ENCODE peak calls at places on chromosomes 1 and 21, in seven cellular contexts. H is left ventricle myocardium inferior, R is upper lobe of right lung, T is uterus, K is fibroblast of lung, Q is tibial artery, D is H9. P is an unnamed sample. For H3K4me1, the result is how much of the 10 kb centered on the place peaks cover.

GRCh38 chr1:39981957-39982356 is 27.0 kb downstream of the MFSD2A start:
- DNase-seq in Q (no peak), T (no peak), R (peak), H (no peak), D (peak), K (peak), P (no peak)

GRCh38 chr1:154352245-154352580 is 26.9 kb downstream of the ATP8B2 start:
- DNase-seq in D (no peak), R (no peak), Q (no peak), T (no peak), H (no peak), K (no peak), P (peak)

GRCh38 chr1:199272690-199273089 is 633.9 kb downstream of the PTPRC start:
- DNase-seq in H (no peak), T (no peak), K (peak), Q (no peak), D (peak), R (peak), P (peak)

GRCh38 chr1:30339866-30340265 is 383.5 kb downstream of the MATN1 start:
- DNase-seq in H (no peak), D (no peak), T (no peak), Q (no peak), K (no peak), R (no peak), P (no peak)

GRCh38 chr1:202806845-202807366 is 1.3 kb downstream of the KDM5B start:
- DNase-seq in T (peak), H (peak), R (peak), Q (no peak), D (no peak), K (peak), P (peak)

GRCh38 chr1:153122831-153123421 is 9.6 kb upstream of the SPRR2F start:
- DNase-seq in R (no peak), K (no peak), H (no peak), T (no peak), Q (no peak), D (peak), P (peak)

GRCh38 chr1:230869499-230869898 is 1.2 kb upstream of the C1orf198 start:
- DNase-seq in D (no peak), K (peak), Q (no peak), H (no peak), R (no peak), T (no peak), P (no peak)

GRCh38 chr1:153770812-153771211 is 4.4 kb upstream of the SLC27A3 start:
- DNase-seq in R (no peak), T (no peak), D (no peak), K (no peak), H (peak), Q (no peak), P (no peak)

GRCh38 chr1:14778882-14779594 is 180.6 kb downstream of the KAZN start:
- DNase-seq in T (no peak), Q (no peak), R (peak), D (peak), K (peak), H (no peak), P (peak)

GRCh38 chr1:247165674-247166073 is 6.1 kb downstream of the ZNF124 start:
- DNase-seq in Q (no peak), D (no peak), K (no peak), R (no peak), H (no peak), T (no peak), P (no peak)

GRCh38 chr1:21254335-21254951 is 35.8 kb downstream of the ECE1 start:
- DNase-seq in T (peak), H (peak), R (no peak), D (no peak), K (peak), Q (no peak), P (peak)

GRCh38 chr21:25518491-25518911 is 88.8 kb downstream of the MRPL39 start:
- DNase-seq in Q (no peak), R (no peak), K (no peak), D (peak), T (no peak), H (no peak), P (no peak)

GRCh38 chr1:47794530-47794929 is 202.7 kb downstream of the TRABD2B start:
- DNase-seq in Q (no peak), T (no peak), D (no peak), R (no peak), H (no peak), K (no peak), P (no peak)

GRCh38 chr1:201907621-201908020 is 18.9 kb downstream of the SHISA4 start:
- DNase-seq in T (no peak), Q (no peak), D (no peak), K (no peak), R (no peak), H (no peak), P (no peak)

GRCh38 chr1:177384461-177384860 is 213.7 kb downstream of the BRINP2 start:
- DNase-seq in T (no peak), R (no peak), K (peak), Q (no peak), H (no peak), D (no peak), P (no peak)

GRCh38 chr1:175192111-175192629 is 406 bp downstream of the KIAA0040 start:
- DNase-seq in R (peak), Q (peak), D (peak), T (peak), H (peak), K (no peak), P (peak)

GRCh38 chr1:6022193-6022592 is 23.5 kb upstream of the KCNAB2 start:
- DNase-seq in R (no peak), T (no peak), Q (no peak), H (no peak), D (no peak), K (no peak), P (no peak)

GRCh38 chr1:210373628-210373877 is 44.9 kb downstream of the HHAT start:
- DNase-seq in Q (no peak), H (no peak), K (no peak), T (no peak), D (peak), R (no peak), P (no peak)

GRCh38 chr1:220430059-220430458 is 97.9 kb upstream of the MARK1 start:
- DNase-seq in H (no peak), K (no peak), D (no peak), R (no peak), T (no peak), Q (no peak), P (no peak)

GRCh38 chr1:63848764-63849548 is 75.1 kb downstream of the ROR1 start:
- DNase-seq in R (no peak), K (no peak), D (no peak), Q (no peak), T (no peak), H (no peak), P (no peak)

GRCh38 chr1:172338295-172338735 is 82.2 kb upstream of the C1orf105 start:
- DNase-seq in D (no peak), T (no peak), H (no peak), Q (no peak), R (no peak), K (no peak), P (no peak)

GRCh38 chr1:25556791-25557476 is 13.5 kb downstream of the LDLRAP1 start:
- DNase-seq in T (no peak), K (peak), H (no peak), Q (no peak), D (no peak), R (no peak), P (no peak)

GRCh38 chr1:226364129-226364899 is 43.6 kb downstream of the PARP1 start:
- DNase-seq in K (peak), D (no peak), T (no peak), H (peak), R (no peak), Q (no peak), P (no peak)
- TF ChIP-seq CTCF in K (no peak), D (no peak), T (no peak), H (peak), R (no peak), Q (no peak), P (no peak)

GRCh38 chr1:205972491-205973168 is 29.4 kb upstream of the SLC26A9 start:
- DNase-seq in R (peak), K (no peak), T (no peak), Q (no peak), H (no peak), D (no peak), P (no peak)
- H3K4me1 ChIP-seq in R (under half), K (under half), T (under half), Q (under half), H (under half), D (under half), P (under half)

GRCh38 chr21:18498428-18498827 is 94.8 kb upstream of the TMPRSS15 start:
- DNase-seq in H (no peak), T (no peak), Q (no peak), K (no peak), D (no peak), R (no peak), P (no peak)

GRCh38 chr21:18495553-18495952 is 92.0 kb upstream of the TMPRSS15 start:
- DNase-seq in T (no peak), H (no peak), Q (no peak), D (no peak), K (no peak), R (no peak), P (no peak)

GRCh38 chr21:18499761-18500376 is 96.3 kb upstream of the TMPRSS15 start:
- DNase-seq in H (peak), Q (no peak), T (no peak), K (peak), D (no peak), R (no peak), P (peak)
- TF ChIP-seq CTCF in H (peak), Q (peak), T (no peak), K (peak), D (peak), R (peak), P (peak)

DNA sequence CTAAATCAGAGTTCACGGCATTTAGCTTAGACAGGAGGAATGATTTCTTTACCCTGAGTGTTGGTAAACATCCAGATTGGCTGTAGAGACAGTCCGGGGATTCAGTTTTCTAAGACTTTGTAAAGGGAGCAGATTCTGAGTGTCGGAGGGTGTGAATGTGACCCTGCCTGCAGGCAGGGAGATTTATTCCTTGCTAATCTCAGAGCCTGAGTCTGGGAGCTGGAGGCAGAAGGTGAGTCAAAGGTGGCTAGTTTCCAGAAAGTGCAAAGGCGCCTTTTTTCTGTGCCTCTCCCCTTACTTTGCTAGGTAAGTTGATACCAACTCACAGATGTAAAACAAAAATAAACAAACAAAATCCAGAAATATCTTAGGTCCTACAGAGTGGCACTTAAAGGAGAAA is 11.7 kb downstream of the ATP1B1 start:
- DNase-seq in D (no peak), R (no peak), H (no peak), Q (no peak), K (no peak), T (no peak), P (no peak)
- H3K4me1 ChIP-seq in D (under half), R (under half), H (half or more), Q (under half), K (under half), T (under half), P (under half)

GRCh38 chr1:158002022-158002629 is 8.7 kb downstream of the KIRREL1 start:
- DNase-seq in H (no peak), Q (peak), T (no peak), D (no peak), R (no peak), K (no peak), P (no peak)
- TF ChIP-seq CTCF in H (no peak), Q (no peak), T (no peak), D (peak), R (no peak), K (no peak), P (no peak)

DNA sequence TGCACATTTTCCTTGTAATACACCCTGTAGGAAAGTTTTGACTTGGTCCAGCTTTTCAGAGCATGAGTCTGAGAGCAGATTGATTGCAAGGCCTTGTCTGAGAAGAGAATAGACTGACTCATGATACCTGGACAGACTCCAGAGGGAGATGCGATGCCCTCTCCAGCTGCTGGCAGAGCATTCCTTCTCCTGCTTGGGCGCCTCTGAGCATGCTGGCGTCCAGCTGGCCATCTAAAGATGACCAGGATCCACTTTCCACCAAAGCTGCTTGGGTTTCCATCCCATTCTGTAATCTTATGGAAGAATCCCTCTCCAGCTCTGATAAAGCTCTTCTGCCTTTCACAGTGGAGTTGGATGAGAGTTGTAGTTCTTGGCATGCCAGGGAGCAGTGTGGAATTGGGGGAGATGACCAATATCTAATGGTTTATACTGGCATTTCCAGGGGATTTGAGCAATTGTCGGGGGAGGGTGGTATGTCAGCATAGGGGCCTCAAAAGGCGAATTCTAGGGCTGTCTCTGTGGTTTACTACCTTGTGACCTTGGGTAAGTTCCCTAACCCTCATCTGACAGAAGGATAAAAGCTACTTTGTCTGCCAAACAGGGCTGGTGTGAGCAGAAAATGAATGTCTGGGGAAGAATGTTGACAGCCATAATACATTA is 19.5 kb downstream of the SZRD1 start:
- DNase-seq in H (no peak), D (no peak), R (no peak), K (peak), T (no peak), Q (no peak), P (no peak)
- H3K4me1 ChIP-seq in H (half or more), D (under half), R (under half), K (under half), T (under half), Q (under half), P (under half)

GRCh38 chr21:45026833-45027232 is 47.5 kb upstream of the ADARB1 start:
- DNase-seq in Q (peak), T (no peak), H (no peak), R (no peak), D (no peak), K (no peak), P (no peak)
- TF ChIP-seq CTCF in Q (no peak), T (no peak), H (no peak), R (no peak), D (peak), K (no peak), P (no peak)